ENCODE peak calls at places on chromosomes 12 and 14, in ten cellular contexts. W is T follicular helper cell; I is NCI-H226; N is anterior cingulate cortex; F is NCI-H524; R is transverse colon; U is cardiac fibroblast; B is HFF-Myc; O is stimulated activated CD4-positive, alpha-beta T cell treated with anti-CD3 and anti-CD28 coated beads, Interleukin-12 subunit alpha, Interleukin-12 subunit beta, amount 100 ng/mL, for 48 hours; H is nephron progenitor cell. M is an unnamed sample.

GRCh38 chr12:31234955-31235867 is 90.7 kb downstream of the SINHCAF start:
- DNase-seq in W (no peak), R (peak; percentile 21), B (no peak), I (no peak), H (peak; percentile 60), U (peak; percentile 42), N (no peak), O (no peak), F (peak; percentile 97), M (no peak)

GRCh38 chr12:124420972-124421674 is 126.2 kb downstream of the RFLNA start:
- DNase-seq in R (no peak), F (peak; percentile 37), I (no peak), U (no peak), H (no peak), W (no peak), O (no peak), N (no peak), B (no peak), M (no peak)

GRCh38 chr14:27049611-27050172 is 451.9 kb upstream of the NOVA1 start:
- DNase-seq in O (no peak), F (no peak), I (no peak), W (no peak), R (no peak), N (no peak), U (no peak), H (peak; percentile 3), B (no peak), M (no peak)

GRCh38 chr14:96055753-96056508 is 16.8 kb downstream of the C14orf132 start:
- DNase-seq in I (no peak), U (no peak), O (no peak), R (no peak), N (peak; percentile 38), F (peak; percentile 12), H (no peak), W (no peak), B (no peak), M (no peak)

GRCh38 chr12:105092336-105092735 is 8.1 kb upstream of the ALDH1L2 start:
- DNase-seq in I (no peak), O (no peak), N (no peak), F (no peak), B (no peak), H (no peak), U (no peak), W (no peak), R (peak; percentile 16), M (no peak)

GRCh38 chr12:3225796-3226180 is 148.6 kb downstream of the TSPAN9 start:
- DNase-seq in B (no peak), W (no peak), R (no peak), H (no peak), I (no peak), O (no peak), N (no peak), U (peak; percentile 37), F (no peak), M (no peak)

GRCh38 chr12:288687-289086 is 26.1 kb upstream of the SLC6A13 start:
- DNase-seq in B (no peak), I (peak; percentile 38), F (no peak), O (no peak), N (no peak), U (peak; percentile 86), W (no peak), H (no peak), R (no peak), M (no peak)

GRCh38 chr14:77707355-77707723 is 484 bp downstream of the ALKBH1 start:
- DNase-seq in W (peak; percentile 7), N (no peak), I (peak; percentile 2), H (no peak), U (peak; percentile 60), B (peak; percentile 12), O (no peak), R (peak; percentile 54), F (peak; percentile 54), M (no peak)

GRCh38 chr14:54356172-54356571 is 40.6 kb upstream of the CDKN3 start:
- DNase-seq in U (no peak), O (no peak), F (no peak), N (no peak), R (no peak), I (no peak), B (peak; percentile 91), W (no peak), H (no peak), M (no peak)

GRCh38 chr14:103891667-103892215 is 36.5 kb upstream of the TDRD9 start:
- DNase-seq in R (no peak), I (no peak), N (no peak), B (no peak), W (no peak), O (no peak), F (no peak), U (no peak), H (no peak), M (no peak)

GRCh38 chr12:108268397-108268796 is 70.7 kb downstream of the CMKLR1 start:
- DNase-seq in U (no peak), N (no peak), O (no peak), B (no peak), W (no peak), R (no peak), F (peak; percentile 52), I (no peak), H (no peak), M (no peak)